ENCODE peak calls at places on chromosomes 4 and X, in five cellular contexts. One of them, this sample, is unnamed.

GRCh38 chr4:174377613-174378012 is 93.9 kb downstream of the CEP44 start:
- DNase-seq in H1: no peak
- DNase-seq in SK-N-SH: no peak
- DNase-seq in GM12878: no peak
- DNase-seq in K562: no peak
- DNase-seq in this sample: peak

GRCh38 chrX:115709039-115709438 is 148.1 kb downstream of the PLS3 start:
- DNase-seq in H1: no peak
- DNase-seq in SK-N-SH: no peak
- DNase-seq in GM12878: no peak
- DNase-seq in K562: no peak
- DNase-seq in this sample: no peak

GRCh38 chrX:73214366-73215094 is at the start of gene NAP1L2:
- DNase-seq in H1: peak
- DNase-seq in SK-N-SH: no peak
- DNase-seq in GM12878: no peak
- DNase-seq in K562: no peak
- DNase-seq in this sample: peak

GRCh38 chr4:168183717-168184571 is 91.6 kb downstream of the ANXA10 start:
- DNase-seq in H1: no peak
- DNase-seq in SK-N-SH: peak
- DNase-seq in GM12878: peak
- DNase-seq in K562: peak
- DNase-seq in this sample: peak

GRCh38 chrX:133046601-133047000 is 50.3 kb downstream of the USP26 start:
- DNase-seq in H1: no peak
- DNase-seq in SK-N-SH: no peak
- DNase-seq in GM12878: no peak
- DNase-seq in K562: no peak
- DNase-seq in this sample: no peak

GRCh38 chrX:19810370-19810769 is 77.0 kb downstream of the SH3KBP1 start:
- DNase-seq in H1: no peak
- DNase-seq in SK-N-SH: peak
- DNase-seq in GM12878: no peak
- DNase-seq in K562: no peak
- DNase-seq in this sample: no peak

GRCh38 chrX:152904151-152905080 is 6.5 kb downstream of the ZNF185 start:
- DNase-seq in H1: no peak
- DNase-seq in SK-N-SH: peak
- DNase-seq in GM12878: no peak
- DNase-seq in K562: peak
- DNase-seq in this sample: peak

GRCh38 chrX:8548446-8548845 is 83.8 kb downstream of the VCX3B start:
- DNase-seq in H1: no peak
- DNase-seq in SK-N-SH: no peak
- DNase-seq in GM12878: no peak
- DNase-seq in K562: no peak
- DNase-seq in this sample: no peak

GRCh38 chr4:68378226-68378625 is 28.3 kb upstream of the YTHDC1 start:
- DNase-seq in H1: no peak
- DNase-seq in SK-N-SH: no peak
- DNase-seq in GM12878: no peak
- DNase-seq in K562: no peak
- DNase-seq in this sample: no peak

GRCh38 chr4:121189811-121190210 is 25.7 kb upstream of the TNIP3 start:
- DNase-seq in H1: no peak
- DNase-seq in SK-N-SH: no peak
- DNase-seq in GM12878: peak
- DNase-seq in K562: no peak
- DNase-seq in this sample: no peak

GRCh38 chrX:132737743-132738142 is 220.7 kb downstream of the HS6ST2 start:
- DNase-seq in H1: no peak
- DNase-seq in SK-N-SH: no peak
- DNase-seq in GM12878: no peak
- DNase-seq in K562: no peak
- DNase-seq in this sample: no peak

GRCh38 chr4:152011469-152011868 is 250.7 kb upstream of the GATB start:
- DNase-seq in H1: no peak
- DNase-seq in SK-N-SH: no peak
- DNase-seq in GM12878: no peak
- DNase-seq in K562: no peak
- DNase-seq in this sample: no peak

GRCh38 chr4:152010680-152011079 is 249.9 kb upstream of the GATB start:
- DNase-seq in H1: no peak
- DNase-seq in SK-N-SH: no peak
- DNase-seq in GM12878: no peak
- DNase-seq in K562: no peak
- DNase-seq in this sample: no peak

GRCh38 chr4:152016325-152016665 is 255.5 kb upstream of the GATB start:
- DNase-seq in H1: no peak
- DNase-seq in SK-N-SH: no peak
- DNase-seq in GM12878: no peak
- DNase-seq in K562: no peak
- DNase-seq in this sample: no peak

GRCh38 chr4:152015597-152016324 is 255.0 kb upstream of the GATB start:
- DNase-seq in H1: no peak
- DNase-seq in SK-N-SH: no peak
- DNase-seq in GM12878: no peak
- DNase-seq in K562: no peak
- DNase-seq in this sample: no peak

GRCh38 chr4:152014280-152014679 is 253.5 kb upstream of the GATB start:
- DNase-seq in H1: no peak
- DNase-seq in SK-N-SH: no peak
- DNase-seq in GM12878: peak
- DNase-seq in K562: no peak
- DNase-seq in this sample: no peak
- TF ChIP-seq CHD2 in H1: no peak
- TF ChIP-seq CHD2 in SK-N-SH: no peak
- TF ChIP-seq CHD2 in GM12878: no peak
- TF ChIP-seq CHD2 in K562: no peak
- TF ChIP-seq CHD2 in this sample: no peak

GRCh38 chrX:74535633-74536141 is 78.7 kb downstream of the RLIM start:
- DNase-seq in H1: no peak
- DNase-seq in SK-N-SH: peak
- DNase-seq in GM12878: no peak
- DNase-seq in K562: peak
- DNase-seq in this sample: no peak

GRCh38 chrX:74536142-74537010 is 78.0 kb downstream of the RLIM start:
- DNase-seq in H1: no peak
- DNase-seq in SK-N-SH: peak
- DNase-seq in GM12878: no peak
- DNase-seq in K562: peak
- DNase-seq in this sample: peak

GRCh38 chrX:74535211-74535621 is 79.2 kb downstream of the RLIM start:
- DNase-seq in H1: no peak
- DNase-seq in SK-N-SH: peak
- DNase-seq in GM12878: no peak
- DNase-seq in K562: peak
- DNase-seq in this sample: no peak

GRCh38 chrX:74534569-74535038 is 79.8 kb downstream of the RLIM start:
- DNase-seq in H1: no peak
- DNase-seq in SK-N-SH: no peak
- DNase-seq in GM12878: peak
- DNase-seq in K562: no peak
- DNase-seq in this sample: no peak

GRCh38 chrX:74537011-74537390 is 77.4 kb downstream of the RLIM start:
- DNase-seq in H1: no peak
- DNase-seq in SK-N-SH: no peak
- DNase-seq in GM12878: no peak
- DNase-seq in K562: no peak
- DNase-seq in this sample: no peak
- TF ChIP-seq CHD2 in H1: peak
- TF ChIP-seq CHD2 in SK-N-SH: no peak
- TF ChIP-seq CHD2 in GM12878: no peak
- TF ChIP-seq CHD2 in K562: no peak
- TF ChIP-seq CHD2 in this sample: no peak

GRCh38 chrX:5788930-5789329 is 439.7 kb downstream of the NLGN4X start:
- DNase-seq in H1: no peak
- DNase-seq in SK-N-SH: no peak
- DNase-seq in GM12878: no peak
- DNase-seq in K562: no peak
- DNase-seq in this sample: no peak
- TF ChIP-seq CHD2 in H1: no peak
- TF ChIP-seq CHD2 in SK-N-SH: no peak
- TF ChIP-seq CHD2 in GM12878: no peak
- TF ChIP-seq CHD2 in K562: no peak
- TF ChIP-seq CHD2 in this sample: no peak

GRCh38 chr4:98602270-98602669 is 56.1 kb downstream of the TSPAN5 start:
- DNase-seq in H1: no peak
- DNase-seq in SK-N-SH: no peak
- DNase-seq in GM12878: no peak
- DNase-seq in K562: no peak
- DNase-seq in this sample: no peak

GRCh38 chr4:98604723-98605122 is 53.7 kb downstream of the TSPAN5 start:
- DNase-seq in H1: no peak
- DNase-seq in SK-N-SH: no peak
- DNase-seq in GM12878: no peak
- DNase-seq in K562: no peak
- DNase-seq in this sample: no peak

GRCh38 chr4:98601719-98602118 is 56.7 kb downstream of the TSPAN5 start:
- DNase-seq in H1: no peak
- DNase-seq in SK-N-SH: no peak
- DNase-seq in GM12878: no peak
- DNase-seq in K562: no peak
- DNase-seq in this sample: no peak

GRCh38 chr4:98605216-98605615 is 53.2 kb downstream of the TSPAN5 start:
- DNase-seq in H1: no peak
- DNase-seq in SK-N-SH: no peak
- DNase-seq in GM12878: no peak
- DNase-seq in K562: no peak
- DNase-seq in this sample: no peak

GRCh38 chr4:98603683-98604573 is 54.5 kb downstream of the TSPAN5 start:
- DNase-seq in H1: no peak
- DNase-seq in SK-N-SH: no peak
- DNase-seq in GM12878: no peak
- DNase-seq in K562: no peak
- DNase-seq in this sample: no peak
- TF ChIP-seq CHD2 in H1: no peak
- TF ChIP-seq CHD2 in SK-N-SH: no peak
- TF ChIP-seq CHD2 in GM12878: no peak
- TF ChIP-seq CHD2 in K562: no peak
- TF ChIP-seq CHD2 in this sample: no peak

DNA sequence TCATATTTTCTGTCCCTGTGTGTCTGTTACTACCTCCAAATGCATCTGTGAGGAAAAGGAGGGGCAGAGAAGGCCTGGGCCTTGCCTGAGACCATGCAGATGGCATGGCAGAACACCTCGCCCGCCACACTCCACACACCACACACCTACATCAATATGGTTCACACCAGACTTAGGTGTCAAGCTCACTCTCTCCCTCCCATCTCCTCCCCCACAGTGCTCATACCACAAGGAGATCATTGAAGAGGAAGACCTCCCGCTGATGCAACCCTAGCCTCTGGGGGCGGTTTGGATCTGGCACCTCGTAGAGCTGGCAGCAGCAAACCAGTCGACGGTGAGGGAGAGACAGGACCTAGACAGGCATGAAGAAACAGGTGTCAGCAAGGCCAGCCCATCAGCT is 16.6 kb upstream of the KDM5C start:
- DNase-seq in H1: no peak
- DNase-seq in SK-N-SH: no peak
- DNase-seq in GM12878: no peak
- DNase-seq in K562: no peak
- DNase-seq in this sample: no peak
- TF ChIP-seq CHD2 in H1: no peak
- TF ChIP-seq CHD2 in SK-N-SH: no peak
- TF ChIP-seq CHD2 in GM12878: no peak
- TF ChIP-seq CHD2 in K562: no peak
- TF ChIP-seq CHD2 in this sample: no peak